ENCODE peak calls at places on chromosomes 5 and 9, in four cellular contexts. One of them, this sample, is unnamed. For H3K4me1, the result is how much of the 10 kb centered on the place peaks cover.

GRCh38 chr9:20379804-20380225 is 242.5 kb downstream of the MLLT3 start:
- DNase-seq in CD4-positive, CD25-positive, alpha-beta regulatory T cell: no peak
- DNase-seq in heart left ventricle: no peak
- DNase-seq in neuronal stem cell: no peak
- DNase-seq in this sample: no peak

GRCh38 chr5:81786509-81786908 is 35.6 kb upstream of the SSBP2 start:
- DNase-seq in CD4-positive, CD25-positive, alpha-beta regulatory T cell: no peak
- DNase-seq in heart left ventricle: no peak
- DNase-seq in neuronal stem cell: no peak
- DNase-seq in this sample: no peak

GRCh38 chr5:154046486-154046885 is 7.7 kb downstream of the MFAP3 start:
- DNase-seq in CD4-positive, CD25-positive, alpha-beta regulatory T cell: no peak
- DNase-seq in heart left ventricle: no peak
- DNase-seq in neuronal stem cell: no peak
- DNase-seq in this sample: no peak

GRCh38 chr5:168882283-168882682 is 303.1 kb upstream of the PANK3 start:
- DNase-seq in CD4-positive, CD25-positive, alpha-beta regulatory T cell: no peak
- DNase-seq in heart left ventricle: no peak
- DNase-seq in neuronal stem cell: no peak
- DNase-seq in this sample: no peak

GRCh38 chr9:6779417-6780241 is 21.9 kb downstream of the KDM4C start:
- DNase-seq in CD4-positive, CD25-positive, alpha-beta regulatory T cell: no peak
- DNase-seq in heart left ventricle: no peak
- DNase-seq in neuronal stem cell: no peak
- DNase-seq in this sample: no peak

GRCh38 chr5:160919610-160920009 is 67.6 kb upstream of the ATP10B start:
- DNase-seq in CD4-positive, CD25-positive, alpha-beta regulatory T cell: no peak
- DNase-seq in heart left ventricle: no peak
- DNase-seq in neuronal stem cell: no peak
- DNase-seq in this sample: no peak

GRCh38 chr5:83417884-83418283 is 53.7 kb upstream of the VCAN start:
- DNase-seq in CD4-positive, CD25-positive, alpha-beta regulatory T cell: no peak
- DNase-seq in heart left ventricle: no peak
- DNase-seq in neuronal stem cell: no peak
- DNase-seq in this sample: no peak

GRCh38 chr5:34735436-34736426 is 79.6 kb downstream of the RAI14 start:
- DNase-seq in CD4-positive, CD25-positive, alpha-beta regulatory T cell: no peak
- DNase-seq in heart left ventricle: no peak
- DNase-seq in neuronal stem cell: no peak
- DNase-seq in this sample: no peak

GRCh38 chr5:68484307-68485068 is 268.9 kb downstream of the PIK3R1 start:
- DNase-seq in CD4-positive, CD25-positive, alpha-beta regulatory T cell: no peak
- DNase-seq in heart left ventricle: no peak
- DNase-seq in neuronal stem cell: no peak
- DNase-seq in this sample: no peak

GRCh38 chr9:96858018-96858573 is 3.8 kb upstream of the ZNF782 start:
- DNase-seq in CD4-positive, CD25-positive, alpha-beta regulatory T cell: no peak
- DNase-seq in heart left ventricle: no peak
- DNase-seq in neuronal stem cell: no peak
- DNase-seq in this sample: no peak

GRCh38 chr9:95071925-95072324 is 245.6 kb downstream of the FANCC start:
- DNase-seq in CD4-positive, CD25-positive, alpha-beta regulatory T cell: no peak
- DNase-seq in heart left ventricle: no peak
- DNase-seq in neuronal stem cell: no peak
- DNase-seq in this sample: no peak

GRCh38 chr9:75184471-75184870 is 96.2 kb downstream of the OSTF1 start:
- DNase-seq in CD4-positive, CD25-positive, alpha-beta regulatory T cell: no peak
- DNase-seq in heart left ventricle: no peak
- DNase-seq in neuronal stem cell: no peak
- DNase-seq in this sample: no peak

GRCh38 chr9:110977259-110977709 is 61.0 kb downstream of the LPAR1 start:
- DNase-seq in CD4-positive, CD25-positive, alpha-beta regulatory T cell: no peak
- DNase-seq in heart left ventricle: no peak
- DNase-seq in neuronal stem cell: no peak
- DNase-seq in this sample: no peak

GRCh38 chr9:30478684-30479083 is 1905.8 kb upstream of the ACO1 start:
- DNase-seq in CD4-positive, CD25-positive, alpha-beta regulatory T cell: no peak
- DNase-seq in heart left ventricle: no peak
- DNase-seq in neuronal stem cell: no peak
- DNase-seq in this sample: no peak

GRCh38 chr9:93124793-93125192 is 9.3 kb downstream of the NINJ1 start:
- DNase-seq in CD4-positive, CD25-positive, alpha-beta regulatory T cell: no peak
- DNase-seq in heart left ventricle: no peak
- DNase-seq in neuronal stem cell: no peak
- DNase-seq in this sample: peak

GRCh38 chr5:171984748-171985419 is 21.6 kb downstream of the FBXW11 start:
- DNase-seq in CD4-positive, CD25-positive, alpha-beta regulatory T cell: no peak
- DNase-seq in heart left ventricle: no peak
- DNase-seq in neuronal stem cell: no peak
- DNase-seq in this sample: peak

DNA sequence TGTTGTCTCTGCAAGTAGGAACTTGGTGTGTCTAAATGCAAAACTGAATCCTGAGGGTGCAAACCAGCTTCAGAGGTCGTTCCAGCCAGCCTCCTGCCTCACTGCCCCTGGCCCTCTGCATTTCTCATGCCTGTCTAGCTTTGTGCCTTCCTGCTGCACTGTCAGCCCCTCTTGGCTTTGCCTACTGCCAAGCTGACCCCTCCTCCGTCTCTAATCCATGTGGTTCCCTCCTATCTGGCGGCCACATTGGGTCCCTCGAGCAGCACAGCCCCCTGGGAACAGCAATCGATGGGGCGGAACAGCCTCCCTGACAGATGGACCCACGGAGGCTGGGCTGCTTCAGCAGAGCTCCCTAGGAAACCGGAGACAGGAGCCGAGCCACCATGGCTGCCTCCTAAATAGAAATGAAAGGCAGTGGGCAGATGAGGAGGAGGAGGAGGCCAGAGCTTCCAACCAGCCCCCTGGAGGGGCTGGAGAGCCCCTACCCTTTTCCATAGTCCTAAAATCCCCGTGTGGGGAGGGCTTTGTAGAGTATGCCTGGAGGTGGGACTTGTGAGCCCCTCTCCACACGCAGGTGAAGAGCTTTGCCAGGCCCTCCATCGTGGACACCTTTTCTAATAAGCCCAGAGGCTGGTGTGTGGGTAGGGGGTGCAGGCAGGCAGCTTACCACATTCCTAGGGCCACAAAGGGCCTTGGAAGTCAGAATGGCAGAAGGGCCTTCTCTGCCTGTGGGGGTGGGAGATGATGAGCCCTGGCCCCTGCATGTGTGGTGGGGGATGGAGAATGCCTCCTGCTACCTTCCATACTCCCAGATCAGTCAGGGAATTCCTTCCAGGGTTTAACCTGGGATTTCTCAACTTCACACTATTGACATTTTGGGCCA is 9.2 kb upstream of the CXXC5 start:
- DNase-seq in CD4-positive, CD25-positive, alpha-beta regulatory T cell: no peak
- DNase-seq in heart left ventricle: no peak
- DNase-seq in neuronal stem cell: no peak
- DNase-seq in this sample: no peak
- H3K4me1 ChIP-seq in CD4-positive, CD25-positive, alpha-beta regulatory T cell: under half
- H3K4me1 ChIP-seq in heart left ventricle: half or more
- H3K4me1 ChIP-seq in neuronal stem cell: under half
- H3K4me1 ChIP-seq in this sample: under half

GRCh38 chr5:64176301-64176700 is 10.7 kb downstream of the RNF180 start:
- DNase-seq in CD4-positive, CD25-positive, alpha-beta regulatory T cell: no peak
- DNase-seq in heart left ventricle: no peak
- DNase-seq in neuronal stem cell: no peak
- DNase-seq in this sample: no peak
- H3K4me3 ChIP-seq in CD4-positive, CD25-positive, alpha-beta regulatory T cell: no peak
- H3K4me3 ChIP-seq in heart left ventricle: no peak
- H3K4me3 ChIP-seq in neuronal stem cell: no peak
- H3K4me3 ChIP-seq in this sample: no peak

DNA sequence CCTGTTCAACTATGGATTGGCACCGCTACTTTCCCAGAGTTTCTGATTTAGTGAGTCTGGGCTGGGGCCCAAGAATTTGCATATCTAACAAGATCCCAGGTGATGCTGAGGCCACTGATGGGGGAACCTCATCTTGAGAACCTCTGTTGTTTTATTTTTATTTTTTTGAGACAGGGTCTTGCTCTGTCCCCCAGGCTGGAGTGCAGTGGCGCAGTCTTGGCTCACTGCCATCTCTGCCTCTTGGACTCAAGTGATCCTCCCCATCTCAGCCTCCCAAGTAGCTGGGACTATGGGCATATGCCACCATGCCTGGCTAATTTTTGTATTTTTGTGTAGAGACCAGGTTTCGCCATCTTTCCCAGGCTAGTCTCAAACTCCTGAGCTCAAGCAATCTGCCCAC is 35.7 kb downstream of the LMX1B start:
- DNase-seq in CD4-positive, CD25-positive, alpha-beta regulatory T cell: no peak
- DNase-seq in heart left ventricle: no peak
- DNase-seq in neuronal stem cell: no peak
- DNase-seq in this sample: no peak
- H3K4me1 ChIP-seq in CD4-positive, CD25-positive, alpha-beta regulatory T cell: under half
- H3K4me1 ChIP-seq in heart left ventricle: under half
- H3K4me1 ChIP-seq in neuronal stem cell: under half
- H3K4me1 ChIP-seq in this sample: under half

DNA sequence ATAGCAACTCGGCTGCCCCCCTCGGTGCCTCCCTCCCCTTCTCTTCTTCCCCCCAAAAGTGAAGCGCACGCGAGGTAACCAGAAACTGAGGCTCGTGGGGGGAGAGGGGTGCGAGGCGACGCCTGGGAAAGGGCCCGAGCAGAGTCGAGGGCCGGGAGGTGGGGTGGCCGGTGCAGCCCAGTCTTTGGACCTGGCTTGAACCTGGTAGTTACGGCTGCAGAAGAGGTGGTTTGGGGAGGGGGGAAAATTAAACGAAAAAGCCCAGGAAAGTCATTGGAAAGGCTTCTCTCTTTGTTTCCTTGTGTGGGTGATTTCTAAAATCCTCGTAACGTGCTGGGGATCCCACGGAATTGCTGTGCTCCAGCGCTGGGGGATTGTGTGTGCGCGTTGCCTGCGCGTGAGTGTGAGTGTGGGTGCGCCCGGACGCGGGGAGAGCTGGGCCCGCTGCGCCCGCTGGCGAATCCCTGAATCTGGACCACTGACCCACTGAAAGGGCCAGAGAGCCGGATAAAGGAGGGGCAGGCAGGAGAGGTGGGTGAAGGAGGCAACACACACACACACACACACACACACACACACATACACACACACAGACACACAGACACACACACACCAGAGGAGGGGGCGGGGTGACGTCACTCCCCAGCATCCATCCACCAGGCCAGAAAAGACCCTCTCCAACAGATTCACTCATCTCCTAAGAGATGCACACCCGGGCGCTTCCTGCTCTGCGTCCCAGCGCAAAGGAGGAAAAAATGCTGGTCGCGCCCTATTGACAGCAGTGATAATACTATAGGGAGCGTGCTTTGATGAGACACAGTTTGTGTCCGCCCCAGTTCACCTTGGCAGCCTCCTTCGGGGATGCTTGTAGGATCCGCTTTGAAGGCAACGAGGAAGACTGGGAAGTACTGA is 1058.9 kb upstream of the DMAC1 start:
- DNase-seq in CD4-positive, CD25-positive, alpha-beta regulatory T cell: no peak
- DNase-seq in heart left ventricle: peak
- DNase-seq in neuronal stem cell: no peak
- DNase-seq in this sample: no peak
- H3K4me3 ChIP-seq in CD4-positive, CD25-positive, alpha-beta regulatory T cell: no peak
- H3K4me3 ChIP-seq in heart left ventricle: peak
- H3K4me3 ChIP-seq in neuronal stem cell: peak
- H3K4me3 ChIP-seq in this sample: no peak

DNA sequence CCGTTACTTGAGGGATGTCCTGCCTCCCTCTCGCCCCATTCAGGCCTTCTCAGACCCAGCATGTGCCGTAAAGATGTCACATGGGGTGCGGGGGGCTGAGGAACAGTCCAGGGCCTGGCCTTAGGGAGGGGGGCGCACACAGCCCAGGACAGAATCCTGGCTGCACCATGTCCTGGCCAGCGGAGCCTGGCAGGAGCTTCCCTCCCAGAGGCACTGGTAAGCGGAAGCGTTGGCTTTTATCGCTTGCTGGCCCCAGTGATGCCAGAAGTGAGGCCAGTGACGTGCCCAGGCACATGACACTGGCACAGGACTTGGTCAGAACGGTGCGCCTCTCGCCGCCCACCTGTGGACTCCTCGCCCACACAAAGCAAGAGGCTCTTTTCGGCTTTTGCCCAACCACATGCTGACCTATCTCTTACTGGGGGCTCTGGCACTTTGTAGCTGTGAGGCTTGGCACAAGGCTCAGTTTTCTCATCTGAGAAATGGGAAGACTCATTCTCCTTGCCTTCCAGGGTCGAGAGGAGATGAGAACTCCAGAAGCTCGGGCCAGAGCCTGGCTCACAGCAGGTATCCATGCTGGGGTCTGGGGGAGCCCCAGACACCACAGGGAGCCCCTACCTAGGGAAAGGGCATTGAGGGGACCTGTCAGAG is 59.0 kb downstream of the LMX1B start:
- DNase-seq in CD4-positive, CD25-positive, alpha-beta regulatory T cell: no peak
- DNase-seq in heart left ventricle: no peak
- DNase-seq in neuronal stem cell: no peak
- DNase-seq in this sample: no peak
- H3K4me1 ChIP-seq in CD4-positive, CD25-positive, alpha-beta regulatory T cell: under half
- H3K4me1 ChIP-seq in heart left ventricle: under half
- H3K4me1 ChIP-seq in neuronal stem cell: under half
- H3K4me1 ChIP-seq in this sample: under half

GRCh38 chr5:95032801-95033200 is 252.1 kb downstream of the MCTP1 start:
- DNase-seq in CD4-positive, CD25-positive, alpha-beta regulatory T cell: no peak
- DNase-seq in heart left ventricle: no peak
- DNase-seq in neuronal stem cell: no peak
- DNase-seq in this sample: no peak

GRCh38 chr5:95042040-95042439 is 242.9 kb downstream of the MCTP1 start:
- DNase-seq in CD4-positive, CD25-positive, alpha-beta regulatory T cell: no peak
- DNase-seq in heart left ventricle: no peak
- DNase-seq in neuronal stem cell: no peak
- DNase-seq in this sample: no peak

GRCh38 chr5:95035891-95036675 is 248.8 kb downstream of the MCTP1 start:
- DNase-seq in CD4-positive, CD25-positive, alpha-beta regulatory T cell: no peak
- DNase-seq in heart left ventricle: no peak
- DNase-seq in neuronal stem cell: no peak
- DNase-seq in this sample: no peak
- H3K4me3 ChIP-seq in CD4-positive, CD25-positive, alpha-beta regulatory T cell: no peak
- H3K4me3 ChIP-seq in heart left ventricle: no peak
- H3K4me3 ChIP-seq in neuronal stem cell: no peak
- H3K4me3 ChIP-seq in this sample: no peak

GRCh38 chr5:72845889-72846288 is 29.4 kb downstream of the TNPO1 start:
- DNase-seq in CD4-positive, CD25-positive, alpha-beta regulatory T cell: no peak
- DNase-seq in heart left ventricle: no peak
- DNase-seq in neuronal stem cell: no peak
- DNase-seq in this sample: no peak

GRCh38 chr5:72844218-72844603 is 27.8 kb downstream of the TNPO1 start:
- DNase-seq in CD4-positive, CD25-positive, alpha-beta regulatory T cell: no peak
- DNase-seq in heart left ventricle: no peak
- DNase-seq in neuronal stem cell: no peak
- DNase-seq in this sample: no peak

GRCh38 chr5:72837524-72838096 is 21.1 kb downstream of the TNPO1 start:
- DNase-seq in CD4-positive, CD25-positive, alpha-beta regulatory T cell: no peak
- DNase-seq in heart left ventricle: no peak
- DNase-seq in neuronal stem cell: no peak
- DNase-seq in this sample: no peak

GRCh38 chr5:72842816-72843215 is 26.4 kb downstream of the TNPO1 start:
- DNase-seq in CD4-positive, CD25-positive, alpha-beta regulatory T cell: no peak
- DNase-seq in heart left ventricle: no peak
- DNase-seq in neuronal stem cell: no peak
- DNase-seq in this sample: no peak

GRCh38 chr5:72841756-72842535 is 25.5 kb downstream of the TNPO1 start:
- DNase-seq in CD4-positive, CD25-positive, alpha-beta regulatory T cell: no peak
- DNase-seq in heart left ventricle: no peak
- DNase-seq in neuronal stem cell: no peak
- DNase-seq in this sample: no peak
- H3K4me1 ChIP-seq in CD4-positive, CD25-positive, alpha-beta regulatory T cell: under half
- H3K4me1 ChIP-seq in heart left ventricle: half or more
- H3K4me1 ChIP-seq in neuronal stem cell: under half
- H3K4me1 ChIP-seq in this sample: under half

This sample was measured in CD4-positive, alpha-beta memory T cell.